ENCODE peak calls at places on chromosomes 2 and 18, in four cellular contexts. S is right lobe of liver, O is right cardiac atrium, W is A549. D is an unnamed sample. For H3K9me3, the result is how much of the 10 kb centered on the place peaks cover.

GRCh38 chr2:218858671-218859555 is 692 bp upstream of the WNT6 start:
- DNase-seq in S (no peak), O (no peak), W (no peak), D (no peak)

GRCh38 chr2:68000170-68000825 is 62.5 kb downstream of the C1D start:
- DNase-seq in S (no peak), O (no peak), W (no peak), D (no peak)

GRCh38 chr2:181126311-181126710 is 145.9 kb downstream of the UBE2E3 start:
- DNase-seq in S (no peak), O (no peak), W (no peak), D (no peak)

GRCh38 chr18:23103449-23103848 is 31.8 kb upstream of the CABLES1 start:
- DNase-seq in S (no peak), O (no peak), W (no peak), D (no peak)

GRCh38 chr2:65300772-65301711 is 73.4 kb downstream of the ACTR2 start:
- DNase-seq in S (no peak), O (peak), W (peak), D (no peak)

GRCh38 chr2:231306791-231307440 is 88.6 kb upstream of the B3GNT7 start:
- DNase-seq in S (no peak), O (no peak), W (no peak), D (no peak)

GRCh38 chr2:177147093-177147694 is 65.4 kb upstream of the HNRNPA3 start:
- DNase-seq in S (no peak), O (no peak), W (peak), D (no peak)

GRCh38 chr18:21499997-21500396 is 100.5 kb downstream of the ESCO1 start:
- DNase-seq in S (no peak), O (no peak), W (no peak), D (no peak)

GRCh38 chr2:45699032-45699658 is 47.7 kb downstream of the PRKCE start:
- DNase-seq in S (no peak), O (no peak), W (no peak), D (no peak)

GRCh38 chr2:31666878-31667277 is 86.1 kb upstream of the SRD5A2 start:
- DNase-seq in S (peak), O (no peak), W (no peak), D (no peak)

GRCh38 chr2:41610501-41611242 is 437.1 kb upstream of the PKDCC start:
- DNase-seq in S (no peak), O (peak), W (no peak), D (no peak)

GRCh38 chr2:16208921-16209320 is 268.6 kb downstream of the MYCN start:
- DNase-seq in S (no peak), O (no peak), W (no peak), D (no peak)
- H3K9me3 ChIP-seq in S (under half), O (under half), W (under half), D (under half)

GRCh38 chr2:103627301-103627700 is 865.5 kb downstream of the TMEM182 start:
- DNase-seq in S (no peak), O (no peak), W (no peak), D (no peak)
- H3K9me3 ChIP-seq in S (under half), O (under half), W (under half), D (under half)

GRCh38 chr18:75063196-75063595 is 145.7 kb downstream of the PTGR3 start:
- DNase-seq in S (no peak), O (no peak), W (no peak), D (no peak)

GRCh38 chr18:75065251-75066000 is 143.5 kb downstream of the PTGR3 start:
- DNase-seq in S (no peak), O (no peak), W (no peak), D (no peak)

GRCh38 chr18:75062297-75062886 is 146.5 kb downstream of the PTGR3 start:
- DNase-seq in S (no peak), O (no peak), W (no peak), D (no peak)

GRCh38 chr18:75064513-75064905 is 144.4 kb downstream of the PTGR3 start:
- DNase-seq in S (no peak), O (no peak), W (no peak), D (no peak)

GRCh38 chr18:75063615-75064512 is 145.1 kb downstream of the PTGR3 start:
- DNase-seq in S (no peak), O (no peak), W (no peak), D (no peak)
- H3K9me3 ChIP-seq in S (under half), O (under half), W (under half), D (under half)

GRCh38 chr2:33859791-33860461 is 260.8 kb upstream of the FAM98A start:
- DNase-seq in S (no peak), O (no peak), W (no peak), D (no peak)
- H3K9me3 ChIP-seq in S (under half), O (under half), W (under half), D (under half)

DNA sequence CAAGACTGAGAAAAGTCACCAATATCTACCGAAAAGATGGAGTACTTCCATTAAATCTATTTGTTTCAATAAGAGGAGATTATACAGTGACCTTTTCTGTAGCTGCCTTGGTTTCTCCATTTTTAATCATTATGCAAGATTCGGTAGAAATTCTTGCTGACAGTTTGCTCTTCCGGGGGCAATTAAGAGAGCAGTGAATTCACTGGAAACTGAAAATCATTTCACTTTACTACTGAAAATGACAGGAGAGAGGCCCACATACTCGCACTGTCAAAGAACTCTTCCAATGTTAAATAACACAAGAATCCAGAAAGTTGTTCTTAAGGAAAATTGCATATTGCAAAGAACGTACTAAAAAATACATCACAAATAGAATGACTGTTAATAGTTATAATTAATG is 699.3 kb downstream of the CBLN2 start:
- DNase-seq in S (no peak), O (no peak), W (no peak), D (no peak)
- H3K9me3 ChIP-seq in S (under half), O (under half), W (under half), D (under half)

GRCh38 chr2:126675637-126676036 is 19.7 kb downstream of the GYPC start:
- DNase-seq in S (no peak), O (no peak), W (no peak), D (no peak)
- H3K9me3 ChIP-seq in S (under half), O (under half), W (under half), D (under half)

GRCh38 chr2:30305235-30305634 is 73.9 kb downstream of the LBH start:
- DNase-seq in S (no peak), O (no peak), W (no peak), D (no peak)
- H3K9me3 ChIP-seq in S (under half), O (under half), W (under half), D (under half)

GRCh38 chr2:28268386-28268785 is 124.3 kb upstream of the FOSL2 start:
- DNase-seq in S (no peak), O (peak), W (no peak), D (no peak)
- H3K9me3 ChIP-seq in S (under half), O (under half), W (under half), D (under half)